ENCODE peak calls at places on chromosome 3, in eight cellular contexts. One of them, this sample, is unnamed. For H3K4me1, the result is how much of the 10 kb centered on the place peaks cover.

GRCh38 chr3:148971819-148972218 is 19.5 kb upstream of the GYG1 start:
- DNase-seq in suprapubic skin: no peak
- DNase-seq in body of pancreas: peak
- DNase-seq in ovary: peak
- DNase-seq in esophagus muscularis mucosa: no peak
- DNase-seq in heart left ventricle: no peak
- DNase-seq in transverse colon: no peak
- DNase-seq in breast epithelium: no peak
- DNase-seq in this sample: no peak

GRCh38 chr3:122609798-122610559 is 32.5 kb downstream of the PARP15 start:
- DNase-seq in breast epithelium: no peak
- DNase-seq in ovary: no peak
- DNase-seq in esophagus muscularis mucosa: no peak
- DNase-seq in transverse colon: no peak
- DNase-seq in suprapubic skin: no peak
- DNase-seq in body of pancreas: no peak
- DNase-seq in heart left ventricle: no peak
- DNase-seq in this sample: no peak

GRCh38 chr3:11434697-11435096 is 162.5 kb downstream of the ATG7 start:
- DNase-seq in esophagus muscularis mucosa: no peak
- DNase-seq in ovary: no peak
- DNase-seq in body of pancreas: no peak
- DNase-seq in breast epithelium: no peak
- DNase-seq in transverse colon: no peak
- DNase-seq in suprapubic skin: no peak
- DNase-seq in heart left ventricle: no peak
- DNase-seq in this sample: peak

GRCh38 chr3:108091498-108092259 is 848 bp upstream of the CD47 start:
- DNase-seq in esophagus muscularis mucosa: no peak
- DNase-seq in body of pancreas: peak
- DNase-seq in breast epithelium: no peak
- DNase-seq in heart left ventricle: peak
- DNase-seq in suprapubic skin: no peak
- DNase-seq in transverse colon: peak
- DNase-seq in ovary: no peak
- DNase-seq in this sample: peak

GRCh38 chr3:53255360-53255774 is 455 bp downstream of the TKT start:
- DNase-seq in body of pancreas: peak
- DNase-seq in suprapubic skin: no peak
- DNase-seq in ovary: peak
- DNase-seq in transverse colon: peak
- DNase-seq in breast epithelium: no peak
- DNase-seq in esophagus muscularis mucosa: no peak
- DNase-seq in heart left ventricle: peak
- DNase-seq in this sample: no peak

GRCh38 chr3:49120096-49120437 is 556 bp downstream of the USP19 start:
- DNase-seq in transverse colon: no peak
- DNase-seq in body of pancreas: no peak
- DNase-seq in breast epithelium: no peak
- DNase-seq in esophagus muscularis mucosa: no peak
- DNase-seq in heart left ventricle: no peak
- DNase-seq in suprapubic skin: no peak
- DNase-seq in ovary: no peak
- DNase-seq in this sample: no peak

GRCh38 chr3:66638717-66639116 is 137.9 kb upstream of the LRIG1 start:
- DNase-seq in breast epithelium: no peak
- DNase-seq in heart left ventricle: no peak
- DNase-seq in transverse colon: no peak
- DNase-seq in suprapubic skin: no peak
- DNase-seq in esophagus muscularis mucosa: no peak
- DNase-seq in ovary: no peak
- DNase-seq in body of pancreas: no peak
- DNase-seq in this sample: no peak

GRCh38 chr3:191094057-191094456 is 105.0 kb upstream of the OSTN start:
- DNase-seq in breast epithelium: no peak
- DNase-seq in suprapubic skin: no peak
- DNase-seq in transverse colon: no peak
- DNase-seq in heart left ventricle: no peak
- DNase-seq in ovary: no peak
- DNase-seq in body of pancreas: no peak
- DNase-seq in esophagus muscularis mucosa: no peak
- DNase-seq in this sample: no peak

GRCh38 chr3:149364624-149365023 is 12.8 kb downstream of the TM4SF1 start:
- DNase-seq in heart left ventricle: no peak
- DNase-seq in transverse colon: no peak
- DNase-seq in suprapubic skin: no peak
- DNase-seq in esophagus muscularis mucosa: no peak
- DNase-seq in ovary: no peak
- DNase-seq in breast epithelium: no peak
- DNase-seq in body of pancreas: no peak
- DNase-seq in this sample: no peak

GRCh38 chr3:9385209-9385936 is 12.0 kb upstream of the SETD5 start:
- DNase-seq in suprapubic skin: no peak
- DNase-seq in transverse colon: no peak
- DNase-seq in esophagus muscularis mucosa: no peak
- DNase-seq in breast epithelium: no peak
- DNase-seq in ovary: no peak
- DNase-seq in heart left ventricle: no peak
- DNase-seq in body of pancreas: no peak
- DNase-seq in this sample: no peak
- TF ChIP-seq POLR2A in suprapubic skin: no peak
- TF ChIP-seq POLR2A in transverse colon: no peak
- TF ChIP-seq POLR2A in esophagus muscularis mucosa: no peak
- TF ChIP-seq POLR2A in breast epithelium: no peak
- TF ChIP-seq POLR2A in ovary: no peak
- TF ChIP-seq POLR2A in heart left ventricle: no peak
- TF ChIP-seq POLR2A in body of pancreas: no peak
- TF ChIP-seq POLR2A in this sample: no peak

GRCh38 chr3:120602682-120603081 is 6.5 kb downstream of the NDUFB4 start:
- DNase-seq in heart left ventricle: no peak
- DNase-seq in esophagus muscularis mucosa: no peak
- DNase-seq in suprapubic skin: no peak
- DNase-seq in body of pancreas: no peak
- DNase-seq in ovary: no peak
- DNase-seq in breast epithelium: no peak
- DNase-seq in transverse colon: no peak
- DNase-seq in this sample: no peak
- TF ChIP-seq CTCF in heart left ventricle: no peak
- TF ChIP-seq CTCF in esophagus muscularis mucosa: no peak
- TF ChIP-seq CTCF in suprapubic skin: no peak
- TF ChIP-seq CTCF in body of pancreas: no peak
- TF ChIP-seq CTCF in ovary: no peak
- TF ChIP-seq CTCF in breast epithelium: no peak
- TF ChIP-seq CTCF in transverse colon: no peak
- TF ChIP-seq CTCF in this sample: no peak

GRCh38 chr3:34868935-34869334 is 770.4 kb upstream of the ARPP21 start:
- DNase-seq in esophagus muscularis mucosa: no peak
- DNase-seq in breast epithelium: no peak
- DNase-seq in suprapubic skin: no peak
- DNase-seq in body of pancreas: no peak
- DNase-seq in transverse colon: no peak
- DNase-seq in heart left ventricle: no peak
- DNase-seq in ovary: no peak
- DNase-seq in this sample: no peak
- H3K4me1 ChIP-seq in esophagus muscularis mucosa: under half
- H3K4me1 ChIP-seq in breast epithelium: under half
- H3K4me1 ChIP-seq in suprapubic skin: under half
- H3K4me1 ChIP-seq in body of pancreas: under half
- H3K4me1 ChIP-seq in transverse colon: under half
- H3K4me1 ChIP-seq in heart left ventricle: under half
- H3K4me1 ChIP-seq in ovary: under half
- H3K4me1 ChIP-seq in this sample: under half

GRCh38 chr3:119627461-119627860 is 29.8 kb downstream of the PLA1A start:
- DNase-seq in esophagus muscularis mucosa: no peak
- DNase-seq in transverse colon: peak
- DNase-seq in body of pancreas: peak
- DNase-seq in suprapubic skin: no peak
- DNase-seq in heart left ventricle: peak
- DNase-seq in breast epithelium: no peak
- DNase-seq in ovary: peak
- DNase-seq in this sample: no peak
- TF ChIP-seq POLR2A in esophagus muscularis mucosa: no peak
- TF ChIP-seq POLR2A in transverse colon: no peak
- TF ChIP-seq POLR2A in body of pancreas: no peak
- TF ChIP-seq POLR2A in suprapubic skin: no peak
- TF ChIP-seq POLR2A in heart left ventricle: no peak
- TF ChIP-seq POLR2A in breast epithelium: no peak
- TF ChIP-seq POLR2A in ovary: no peak
- TF ChIP-seq POLR2A in this sample: no peak

DNA sequence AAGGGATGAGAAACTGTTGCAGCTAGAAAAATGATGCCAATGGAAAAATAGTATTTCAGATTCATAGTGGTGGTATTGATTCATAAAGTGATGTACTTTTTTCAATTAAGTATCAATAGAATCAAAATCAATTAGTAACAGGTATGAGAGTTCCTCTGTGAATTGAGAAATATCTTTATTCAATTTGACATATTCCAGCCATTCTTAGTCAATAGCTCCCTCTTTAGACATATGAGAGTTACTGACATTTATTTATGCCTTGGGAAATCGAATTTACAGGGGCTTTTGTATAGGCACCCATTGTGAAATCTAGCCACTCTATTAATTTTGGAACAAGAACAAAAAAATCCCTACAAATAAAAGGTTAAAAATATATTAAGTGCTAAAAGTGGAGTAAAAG is 386.9 kb upstream of the CNTN3 start:
- DNase-seq in transverse colon: no peak
- DNase-seq in body of pancreas: no peak
- DNase-seq in suprapubic skin: no peak
- DNase-seq in esophagus muscularis mucosa: no peak
- DNase-seq in ovary: no peak
- DNase-seq in heart left ventricle: no peak
- DNase-seq in breast epithelium: no peak
- DNase-seq in this sample: no peak
- TF ChIP-seq CTCF in transverse colon: no peak
- TF ChIP-seq CTCF in body of pancreas: peak
- TF ChIP-seq CTCF in suprapubic skin: no peak
- TF ChIP-seq CTCF in esophagus muscularis mucosa: peak
- TF ChIP-seq CTCF in ovary: no peak
- TF ChIP-seq CTCF in heart left ventricle: peak
- TF ChIP-seq CTCF in breast epithelium: no peak
- TF ChIP-seq CTCF in this sample: no peak

GRCh38 chr3:5194341-5194740 is 6.8 kb downstream of the EDEM1 start:
- DNase-seq in transverse colon: no peak
- DNase-seq in body of pancreas: no peak
- DNase-seq in heart left ventricle: no peak
- DNase-seq in breast epithelium: no peak
- DNase-seq in esophagus muscularis mucosa: no peak
- DNase-seq in ovary: no peak
- DNase-seq in suprapubic skin: no peak
- DNase-seq in this sample: no peak

GRCh38 chr3:5195605-5196004 is 8.1 kb downstream of the EDEM1 start:
- DNase-seq in suprapubic skin: no peak
- DNase-seq in body of pancreas: peak
- DNase-seq in heart left ventricle: no peak
- DNase-seq in breast epithelium: peak
- DNase-seq in esophagus muscularis mucosa: no peak
- DNase-seq in transverse colon: no peak
- DNase-seq in ovary: no peak
- DNase-seq in this sample: peak

GRCh38 chr3:5197022-5197421 is 9.5 kb downstream of the EDEM1 start:
- DNase-seq in heart left ventricle: no peak
- DNase-seq in esophagus muscularis mucosa: no peak
- DNase-seq in breast epithelium: no peak
- DNase-seq in suprapubic skin: no peak
- DNase-seq in ovary: no peak
- DNase-seq in transverse colon: no peak
- DNase-seq in body of pancreas: no peak
- DNase-seq in this sample: no peak

GRCh38 chr3:5192568-5193319 is 5.2 kb downstream of the EDEM1 start:
- DNase-seq in suprapubic skin: no peak
- DNase-seq in transverse colon: no peak
- DNase-seq in body of pancreas: no peak
- DNase-seq in esophagus muscularis mucosa: no peak
- DNase-seq in ovary: no peak
- DNase-seq in breast epithelium: no peak
- DNase-seq in heart left ventricle: no peak
- DNase-seq in this sample: no peak

DNA sequence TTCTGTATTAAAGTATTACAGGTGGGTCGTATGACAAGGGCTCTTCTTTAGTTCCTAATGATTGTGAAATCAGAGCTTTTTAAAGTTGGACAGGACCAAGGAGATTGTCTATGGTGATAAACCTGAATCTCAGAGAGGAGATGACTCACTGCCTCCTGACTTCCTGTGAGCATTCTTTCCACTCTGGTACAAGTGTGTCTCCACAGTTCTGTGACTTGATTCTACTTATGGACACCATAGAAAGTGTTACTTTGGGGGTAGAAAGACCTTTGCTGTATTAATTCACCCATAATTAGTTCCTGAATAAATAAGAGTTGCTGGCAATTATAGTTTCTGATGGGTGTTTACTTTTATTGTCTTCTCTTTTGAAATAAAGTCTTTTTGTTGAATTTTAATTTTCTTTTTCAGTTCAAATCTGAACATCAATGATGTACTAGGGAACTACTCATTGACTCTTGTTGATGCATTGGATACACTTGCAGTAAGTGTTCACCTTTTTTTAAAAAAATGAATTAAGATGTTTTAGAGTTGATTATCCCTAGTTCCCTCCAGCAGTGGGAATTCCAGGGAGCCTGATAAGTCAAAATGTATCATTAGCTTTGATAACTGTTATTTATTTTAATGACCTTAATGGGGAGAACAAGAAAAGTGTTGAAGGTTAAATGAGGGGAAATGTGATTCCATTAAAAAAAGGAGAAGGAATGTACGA is 7.4 kb downstream of the EDEM1 start:
- DNase-seq in esophagus muscularis mucosa: no peak
- DNase-seq in heart left ventricle: no peak
- DNase-seq in body of pancreas: peak
- DNase-seq in ovary: no peak
- DNase-seq in breast epithelium: peak
- DNase-seq in suprapubic skin: no peak
- DNase-seq in transverse colon: no peak
- DNase-seq in this sample: peak
- H3K4me1 ChIP-seq in esophagus muscularis mucosa: under half
- H3K4me1 ChIP-seq in heart left ventricle: half or more
- H3K4me1 ChIP-seq in body of pancreas: half or more
- H3K4me1 ChIP-seq in ovary: under half
- H3K4me1 ChIP-seq in breast epithelium: under half
- H3K4me1 ChIP-seq in suprapubic skin: half or more
- H3K4me1 ChIP-seq in transverse colon: half or more
- H3K4me1 ChIP-seq in this sample: under half

DNA sequence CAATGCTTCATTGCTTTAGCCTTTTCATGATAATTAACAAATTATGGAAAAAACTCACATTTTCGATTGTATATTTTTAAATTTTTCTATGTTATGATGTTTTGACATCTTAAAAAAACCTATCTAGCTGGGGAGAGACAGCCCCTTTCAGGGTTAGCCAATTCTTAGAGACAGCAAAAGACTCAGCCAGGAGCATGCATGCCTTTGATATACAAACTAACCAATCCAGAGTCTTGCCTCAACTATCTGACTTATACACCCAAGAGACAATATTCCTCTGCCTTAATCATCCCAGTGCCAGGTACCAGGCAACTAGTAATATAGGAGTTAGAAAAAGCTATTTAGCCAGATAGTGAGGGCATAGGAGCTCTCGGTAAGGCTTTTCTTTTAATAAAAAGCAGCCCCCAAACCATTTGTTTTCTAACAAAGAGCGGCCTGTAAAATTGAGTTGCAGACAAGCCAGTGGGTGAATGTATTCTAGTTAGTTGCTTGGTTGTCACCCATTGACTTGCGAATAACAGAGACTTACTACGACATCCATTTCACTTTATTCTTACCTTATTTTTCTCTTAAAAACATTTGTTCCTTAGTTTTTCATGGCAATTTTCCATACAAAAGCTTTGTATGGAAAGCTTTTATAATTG is 64.8 kb upstream of the ATP2C1 start:
- DNase-seq in suprapubic skin: no peak
- DNase-seq in body of pancreas: no peak
- DNase-seq in transverse colon: no peak
- DNase-seq in breast epithelium: no peak
- DNase-seq in esophagus muscularis mucosa: no peak
- DNase-seq in heart left ventricle: no peak
- DNase-seq in ovary: no peak
- DNase-seq in this sample: no peak
- TF ChIP-seq POLR2A in suprapubic skin: no peak
- TF ChIP-seq POLR2A in body of pancreas: no peak
- TF ChIP-seq POLR2A in transverse colon: no peak
- TF ChIP-seq POLR2A in breast epithelium: no peak
- TF ChIP-seq POLR2A in esophagus muscularis mucosa: no peak
- TF ChIP-seq POLR2A in heart left ventricle: no peak
- TF ChIP-seq POLR2A in ovary: no peak
- TF ChIP-seq POLR2A in this sample: no peak

This sample was measured in adrenal gland.